ENCODE peak calls at places on chromosomes 16 and 17, in nine cellular contexts. Y, F, L, W, U, B, I, A and V are unnamed samples.

GRCh38 chr17:38444151-38444550 is 15.9 kb downstream of the ARHGAP23 start:
- DNase-seq in F (peak), B (peak), W (peak), A (peak), L (peak), I (no peak), U (peak), Y (peak), V (peak)

GRCh38 chr16:81374514-81374913 is 59.8 kb downstream of the GAN start:
- DNase-seq in I (no peak), U (no peak), Y (no peak), B (no peak), W (peak), L (no peak), F (no peak), A (no peak), V (no peak)

GRCh38 chr17:223723-224471 is 42.4 kb upstream of the DOC2B start:
- DNase-seq in A (no peak), B (no peak), L (no peak), Y (no peak), F (no peak), U (no peak), W (no peak), I (no peak), V (no peak)

GRCh38 chr17:79977711-79978544 is 57.7 kb downstream of the TBC1D16 start:
- DNase-seq in L (peak), Y (no peak), U (no peak), A (no peak), I (no peak), W (no peak), B (no peak), F (no peak), V (no peak)

GRCh38 chr17:81903896-81904599 is 2.0 kb downstream of the NPB start:
- DNase-seq in F (no peak), U (no peak), B (no peak), W (peak), I (no peak), L (no peak), Y (no peak), A (no peak), V (no peak)

GRCh38 chr17:55577687-55578086 is 66.4 kb upstream of the SMIM36 start:
- DNase-seq in I (no peak), A (no peak), L (peak), Y (no peak), W (no peak), U (no peak), F (peak), B (no peak), V (no peak)

GRCh38 chr17:44587339-44587738 is 30.1 kb downstream of the FZD2 start:
- DNase-seq in Y (no peak), U (no peak), L (peak), A (peak), W (peak), B (no peak), F (peak), I (peak), V (no peak)

GRCh38 chr16:51002889-51003490 is 148.1 kb downstream of the SALL1 start:
- DNase-seq in F (no peak), U (no peak), W (peak), Y (no peak), L (no peak), I (no peak), B (no peak), A (no peak), V (no peak)

GRCh38 chr16:54928421-54929089 is 2.1 kb upstream of the IRX5 start:
- DNase-seq in U (peak), A (no peak), B (peak), F (no peak), L (peak), Y (peak), W (peak), I (no peak), V (peak)

GRCh38 chr17:80455784-80456183 is 20.6 kb downstream of the NPTX1 start:
- DNase-seq in W (no peak), I (no peak), B (no peak), Y (no peak), L (no peak), F (no peak), A (no peak), U (no peak), V (no peak)

GRCh38 chr16:28260193-28260592 is 32.1 kb upstream of the SBK1 start:
- DNase-seq in A (no peak), B (no peak), F (no peak), I (no peak), W (peak), L (no peak), Y (no peak), U (no peak), V (no peak)

GRCh38 chr17:75509528-75510258 is 5.6 kb downstream of the CASKIN2 start:
- DNase-seq in U (no peak), A (no peak), I (no peak), W (peak), Y (no peak), L (no peak), B (no peak), F (no peak), V (no peak)

GRCh38 chr16:50881331-50881830 is 139.5 kb downstream of the CYLD start:
- DNase-seq in L (no peak), F (no peak), I (no peak), W (no peak), U (no peak), B (no peak), Y (peak), A (no peak), V (no peak)

GRCh38 chr16:55039931-55040330 is 109.3 kb downstream of the IRX5 start:
- DNase-seq in L (no peak), I (no peak), B (no peak), F (no peak), W (no peak), U (peak), A (no peak), Y (no peak), V (no peak)

GRCh38 chr17:21098934-21099687 is 27.7 kb upstream of the DHRS7B start:
- DNase-seq in U (peak), I (no peak), F (peak), W (peak), A (peak), Y (peak), L (peak), B (peak), V (peak)

GRCh38 chr16:680967-681745 is 946 bp downstream of the STUB1 start:
- DNase-seq in L (peak), F (peak), I (no peak), U (no peak), A (peak), Y (peak), B (no peak), W (no peak), V (no peak)

GRCh38 chr17:56593073-56593740 is at the start of gene NOG:
- DNase-seq in B (peak), L (peak), A (peak), W (peak), I (no peak), F (peak), Y (peak), U (no peak), V (peak)

GRCh38 chr17:54937018-54937417 is 31.4 kb downstream of the COX11 start:
- DNase-seq in L (no peak), A (no peak), Y (no peak), I (no peak), W (no peak), F (no peak), U (no peak), B (no peak), V (no peak)

GRCh38 chr16:85844786-85845185 is 45.3 kb downstream of the COX4I1 start:
- DNase-seq in B (peak), U (no peak), Y (no peak), W (no peak), L (no peak), A (no peak), I (no peak), F (peak), V (no peak)

GRCh38 chr17:32523017-32523680 is 36.4 kb downstream of the CDK5R1 start:
- DNase-seq in L (no peak), I (no peak), W (no peak), Y (no peak), F (no peak), U (no peak), A (no peak), B (peak), V (peak)

GRCh38 chr17:72974605-72975232 is 117.8 kb downstream of the SLC39A11 start:
- DNase-seq in F (peak), Y (no peak), I (no peak), L (no peak), U (no peak), A (peak), W (no peak), B (no peak), V (no peak)

GRCh38 chr17:32445976-32446375 is 1.7 kb downstream of the PSMD11 start:
- DNase-seq in W (no peak), Y (no peak), I (no peak), U (no peak), B (no peak), F (peak), A (peak), L (no peak), V (no peak)

GRCh38 chr16:46730126-46730525 is 18.0 kb downstream of the MYLK3 start:
- DNase-seq in I (no peak), A (no peak), U (no peak), F (no peak), Y (no peak), W (no peak), B (no peak), L (no peak), V (no peak)

GRCh38 chr17:32827227-32827626 is 49.7 kb downstream of the MYO1D start:
- DNase-seq in A (no peak), L (no peak), B (no peak), U (no peak), I (no peak), F (no peak), Y (no peak), W (no peak), V (no peak)

GRCh38 chr16:609984-610383 is 20.1 kb downstream of the RAB40C start:
- DNase-seq in A (no peak), Y (no peak), F (no peak), W (no peak), B (no peak), U (no peak), L (no peak), I (no peak), V (no peak)

GRCh38 chr16:3347586-3347985 is 8.1 kb upstream of the OR2C1 start:
- DNase-seq in F (no peak), W (no peak), B (no peak), U (no peak), A (no peak), Y (no peak), L (no peak), I (no peak), V (no peak)

GRCh38 chr17:66793810-66794209 is 41.1 kb upstream of the CACNG5 start:
- DNase-seq in U (no peak), B (no peak), F (no peak), L (no peak), Y (no peak), W (no peak), I (no peak), A (no peak), V (no peak)

GRCh38 chr16:56787185-56787584 is 57.3 kb downstream of the NUP93 start:
- DNase-seq in A (no peak), I (no peak), L (no peak), Y (no peak), B (no peak), U (no peak), F (no peak), W (no peak), V (no peak)

GRCh38 chr17:77373298-77374169 is 232.8 kb downstream of the SEC14L1 start:
- DNase-seq in A (no peak), I (no peak), F (peak), U (no peak), Y (peak), B (peak), W (peak), L (peak), V (no peak)

GRCh38 chr17:46727572-46728348 is 90.7 kb downstream of the WNT3 start:
- DNase-seq in I (no peak), A (peak), B (no peak), W (no peak), L (no peak), F (peak), Y (no peak), U (no peak), V (no peak)

GRCh38 chr17:39402890-39403605 is 1.6 kb upstream of the FBXL20 start:
- DNase-seq in W (no peak), L (no peak), Y (no peak), A (no peak), B (no peak), F (no peak), U (no peak), I (no peak), V (no peak)

GRCh38 chr17:41467546-41467945 is 360 bp upstream of the KRT32 start:
- DNase-seq in A (no peak), U (peak), I (no peak), Y (no peak), W (no peak), B (no peak), F (no peak), L (no peak), V (no peak)

GRCh38 chr17:7056386-7056785 is 12.5 kb upstream of the SLC16A11 start:
- DNase-seq in Y (no peak), A (peak), U (no peak), F (peak), L (no peak), B (no peak), W (no peak), I (no peak), V (no peak)

GRCh38 chr17:66920426-66920825 is 44.1 kb upstream of the CACNG4 start:
- DNase-seq in A (no peak), F (no peak), I (no peak), L (no peak), U (no peak), B (no peak), Y (no peak), W (no peak), V (no peak)

GRCh38 chr17:77445908-77446535 is 305.3 kb downstream of the SEC14L1 start:
- DNase-seq in B (peak), F (peak), Y (no peak), I (no peak), L (no peak), U (no peak), W (no peak), A (no peak), V (no peak)

GRCh38 chr17:78538033-78538776 is 39.0 kb downstream of the DNAH17 start:
- DNase-seq in L (no peak), U (peak), A (peak), I (no peak), F (no peak), B (no peak), Y (no peak), W (no peak), V (peak)

GRCh38 chr17:18253947-18254821 is 4.4 kb downstream of the FLII start:
- DNase-seq in U (no peak), B (no peak), F (no peak), W (no peak), A (no peak), L (no peak), Y (no peak), I (no peak), V (no peak)

GRCh38 chr16:11674001-11674817 is 6.0 kb downstream of the SNN start:
- DNase-seq in I (no peak), F (no peak), W (no peak), A (no peak), U (no peak), Y (no peak), B (no peak), L (peak), V (no peak)
- TF ChIP-seq CTCF in I (no peak), F (no peak), W (no peak), A (no peak), U (no peak), Y (no peak), B (no peak), L (no peak), V (no peak)

DNA sequence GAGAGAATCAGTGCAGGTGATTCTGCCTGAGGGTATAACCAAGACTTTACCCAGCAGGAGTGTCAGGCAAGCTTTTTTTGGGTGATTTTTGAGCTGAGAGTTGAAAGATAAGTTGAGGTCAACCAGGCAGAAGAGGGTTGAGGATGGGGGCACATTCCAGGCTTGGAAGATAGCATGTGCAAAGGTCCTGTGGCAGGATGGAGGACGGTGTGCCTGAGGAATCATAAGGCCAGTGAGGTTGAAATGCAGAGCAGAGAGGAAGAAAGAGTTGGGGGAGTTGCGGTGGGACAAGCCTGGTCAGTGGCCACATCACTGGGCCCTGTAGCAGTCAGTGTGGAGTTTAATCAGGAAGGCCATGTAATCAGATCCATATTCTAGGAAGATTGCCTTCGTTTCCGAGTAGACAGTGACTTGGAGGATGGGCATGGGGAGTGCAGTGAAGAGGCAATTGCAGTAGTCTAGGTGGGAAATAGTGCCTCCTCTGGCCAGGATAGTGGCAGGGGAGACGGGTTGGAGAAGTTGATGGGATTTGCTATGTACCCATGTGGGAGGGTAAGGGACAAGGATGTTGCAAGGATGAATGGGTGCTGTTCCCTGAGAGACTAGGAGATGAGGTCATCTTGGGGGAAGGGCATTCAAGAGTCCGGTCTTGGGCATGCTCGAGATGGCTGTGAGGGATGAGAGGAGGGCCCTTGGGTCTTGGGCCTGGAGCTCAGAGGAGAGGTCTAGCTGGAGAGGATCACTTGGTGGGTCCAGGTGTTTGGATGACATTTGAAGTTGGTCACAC is 3.9 kb downstream of the PLEKHG4 start:
- DNase-seq in U (no peak), A (peak), I (no peak), F (peak), Y (no peak), L (no peak), W (no peak), B (no peak), V (no peak)
- TF ChIP-seq CTCF in U (no peak), A (no peak), I (no peak), F (peak), Y (peak), L (no peak), W (no peak), B (no peak), V (no peak)

DNA sequence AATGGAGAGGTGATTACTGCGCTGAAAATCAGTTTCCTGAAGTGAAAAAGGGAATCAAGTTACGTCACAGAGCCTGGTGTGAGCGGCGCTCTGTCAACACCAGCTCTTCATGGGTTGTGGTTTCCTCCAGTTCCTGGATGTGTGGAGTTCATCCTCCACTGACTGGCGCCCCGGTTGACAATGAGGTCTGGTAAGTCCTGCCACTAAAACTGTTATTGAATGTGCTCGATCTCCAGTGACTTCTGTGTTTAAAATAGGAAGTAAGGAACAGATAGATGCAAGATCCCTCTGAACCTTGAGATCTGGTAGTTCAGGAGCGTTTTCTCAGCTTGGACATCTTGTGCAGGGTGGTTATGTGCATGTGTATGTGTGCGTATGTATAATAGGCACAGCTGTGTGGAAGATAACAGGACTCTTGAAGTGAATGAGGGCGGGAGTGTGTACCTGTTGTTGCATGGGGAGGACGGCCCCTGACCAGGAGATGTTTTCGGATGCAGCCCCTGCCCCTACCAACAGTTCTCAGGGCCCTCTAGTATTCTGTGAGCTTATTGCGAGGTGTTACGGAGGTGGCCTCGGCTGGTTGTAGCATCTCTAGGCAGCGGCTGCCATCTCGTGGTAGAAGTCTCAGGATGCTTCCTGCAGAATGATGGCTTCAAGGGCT is 22.0 kb upstream of the GOT2 start:
- DNase-seq in B (peak), I (peak), F (peak), Y (peak), L (peak), W (peak), U (peak), A (peak), V (peak)
- TF ChIP-seq CTCF in B (peak), I (peak), F (peak), Y (peak), L (peak), W (peak), U (peak), A (peak), V (peak)

GRCh38 chr16:66429290-66429962 is 2.3 kb downstream of the BEAN1 start:
- DNase-seq in B (no peak), F (no peak), U (no peak), Y (no peak), I (no peak), L (no peak), W (no peak), A (no peak), V (no peak)
- TF ChIP-seq CTCF in B (no peak), F (peak), U (no peak), Y (peak), I (no peak), L (no peak), W (no peak), A (no peak), V (no peak)

GRCh38 chr16:78005881-78006280 is 16.5 kb upstream of the CLEC3A start:
- DNase-seq in Y (peak), L (no peak), U (no peak), I (no peak), B (no peak), F (no peak), A (no peak), W (no peak), V (peak)
- TF ChIP-seq CTCF in Y (peak), L (no peak), U (no peak), I (no peak), B (peak), F (peak), A (peak), W (no peak), V (peak)

GRCh38 chr17:61551255-61551742 is 39.7 kb downstream of the NACA2 start:
- DNase-seq in Y (no peak), W (no peak), L (no peak), U (no peak), I (no peak), B (no peak), A (peak), F (peak), V (peak)
- TF ChIP-seq CTCF in Y (peak), W (peak), L (no peak), U (peak), I (peak), B (peak), A (peak), F (peak), V (peak)

DNA sequence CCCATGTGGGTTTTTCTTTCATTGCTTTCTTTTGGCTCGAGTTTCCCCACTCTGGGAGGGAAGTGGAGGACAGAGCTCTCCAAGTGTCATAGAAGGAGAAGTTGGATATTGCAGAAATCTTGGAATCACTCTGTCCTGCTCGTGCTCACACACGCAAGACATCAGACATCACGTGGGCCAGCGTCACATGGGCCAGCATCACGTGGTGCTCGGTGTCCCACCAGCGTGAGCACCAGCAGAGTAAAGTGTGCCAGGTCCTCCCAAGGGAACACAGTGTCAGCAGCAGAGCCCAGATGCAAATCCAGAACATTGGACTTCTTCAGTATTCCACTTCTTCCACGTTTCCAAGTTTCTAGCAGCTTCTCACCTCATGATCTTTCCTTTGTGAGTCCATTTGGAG is 327.0 kb downstream of the FOXL1 start:
- DNase-seq in B (no peak), A (no peak), I (no peak), Y (no peak), U (no peak), L (no peak), W (no peak), F (no peak), V (no peak)
- TF ChIP-seq CTCF in B (no peak), A (no peak), I (no peak), Y (no peak), U (no peak), L (no peak), W (no peak), F (no peak), V (no peak)